ENCODE peak calls at places on chromosomes 5 and 9, in four cellular contexts. One of them, this sample, is unnamed.

GRCh38 chr9:114212841-114213240 is 57.5 kb downstream of the COL27A1 start:
- DNase-seq in coronary artery: no peak
- DNase-seq in tibial artery: no peak
- DNase-seq in A673: no peak
- DNase-seq in this sample: no peak

GRCh38 chr5:139885172-139885856 is 89.7 kb downstream of the PSD2 start:
- DNase-seq in coronary artery: no peak
- DNase-seq in A673: no peak
- DNase-seq in tibial artery: no peak
- DNase-seq in this sample: no peak

GRCh38 chr5:124544366-124545055 is 201.9 kb downstream of the ZNF608 start:
- DNase-seq in coronary artery: no peak
- DNase-seq in A673: no peak
- DNase-seq in tibial artery: no peak
- DNase-seq in this sample: no peak

GRCh38 chr9:3342159-3342777 is 183.5 kb downstream of the RFX3 start:
- DNase-seq in coronary artery: no peak
- DNase-seq in tibial artery: no peak
- DNase-seq in A673: peak; percentile 19
- DNase-seq in this sample: no peak

GRCh38 chr5:116274251-116274650 is 189.4 kb downstream of the COMMD10 start:
- DNase-seq in tibial artery: no peak
- DNase-seq in A673: no peak
- DNase-seq in coronary artery: no peak
- DNase-seq in this sample: no peak

GRCh38 chr5:137604348-137605095 is 105.4 kb upstream of the SPOCK1 start:
- DNase-seq in tibial artery: no peak
- DNase-seq in coronary artery: peak; percentile 50
- DNase-seq in A673: no peak
- DNase-seq in this sample: no peak

GRCh38 chr5:164335837-164336236 is 830.4 kb downstream of the MAT2B start:
- DNase-seq in coronary artery: no peak
- DNase-seq in A673: peak; percentile 16
- DNase-seq in tibial artery: no peak
- DNase-seq in this sample: no peak

GRCh38 chr5:57902035-57902434 is 419.4 kb upstream of the ACTBL2 start:
- DNase-seq in A673: peak; percentile 31
- DNase-seq in coronary artery: no peak
- DNase-seq in tibial artery: no peak
- DNase-seq in this sample: no peak

GRCh38 chr5:73115399-73116051 is 4.8 kb upstream of the TMEM171 start:
- DNase-seq in A673: no peak
- DNase-seq in coronary artery: no peak
- DNase-seq in tibial artery: no peak
- DNase-seq in this sample: no peak

GRCh38 chr5:118960557-118960956 is 27.8 kb downstream of the DTWD2 start:
- DNase-seq in coronary artery: no peak
- DNase-seq in tibial artery: no peak
- DNase-seq in A673: no peak
- DNase-seq in this sample: no peak

GRCh38 chr5:133130387-133131118 is 78.7 kb downstream of the HSPA4 start:
- DNase-seq in A673: no peak
- DNase-seq in tibial artery: peak; percentile 33
- DNase-seq in coronary artery: no peak
- DNase-seq in this sample: peak; percentile 16

GRCh38 chr5:43396762-43397304 is 15.4 kb downstream of the CCL28 start:
- DNase-seq in tibial artery: peak; percentile 77
- DNase-seq in A673: peak; percentile 46
- DNase-seq in coronary artery: no peak
- DNase-seq in this sample: peak; percentile 49

GRCh38 chr9:117555964-117556629 is 141.2 kb upstream of the ASTN2 start:
- DNase-seq in coronary artery: no peak
- DNase-seq in tibial artery: no peak
- DNase-seq in A673: peak; percentile 73
- DNase-seq in this sample: peak; percentile 38

GRCh38 chr9:121743441-121744001 is 92.1 kb downstream of the DAB2IP start:
- DNase-seq in A673: no peak
- DNase-seq in tibial artery: peak; percentile 96
- DNase-seq in coronary artery: peak; percentile 92
- DNase-seq in this sample: peak; percentile 73

DNA sequence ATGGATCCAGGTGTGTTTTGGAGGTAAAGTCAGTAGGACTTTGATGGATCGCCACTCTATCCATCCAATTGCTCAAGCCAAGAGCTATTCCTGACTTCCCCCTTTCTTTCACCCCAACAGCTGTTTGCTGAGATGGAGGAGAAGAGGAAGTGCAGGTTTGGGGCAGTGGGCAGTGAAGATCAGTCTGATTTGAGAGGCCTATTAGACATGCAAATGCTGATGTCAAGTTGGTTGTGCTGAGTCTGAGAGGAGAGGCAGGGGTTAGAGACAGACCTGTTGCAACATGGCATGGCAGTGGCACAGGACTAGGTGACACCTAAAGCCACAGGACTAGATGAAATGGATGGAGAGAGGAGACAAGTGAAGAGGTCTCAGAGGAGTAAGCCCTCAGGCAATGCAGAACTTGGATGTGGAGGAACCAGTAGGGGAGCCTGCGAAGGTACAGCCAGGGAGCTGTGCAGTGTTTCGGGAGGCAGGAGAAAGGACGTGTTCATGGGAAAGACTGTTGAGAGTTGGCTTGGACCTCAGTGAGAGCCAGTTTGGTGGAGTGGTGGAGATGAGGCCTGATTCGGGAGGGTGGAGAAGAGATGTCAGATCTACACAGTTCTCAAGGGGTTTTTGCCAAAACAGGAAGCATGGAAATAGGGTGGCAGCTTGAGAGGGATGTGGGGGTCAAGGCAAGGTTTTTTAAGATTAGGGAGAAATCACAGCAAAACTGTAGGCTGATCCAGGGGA is 175.0 kb downstream of the MACROH2A1 start:
- DNase-seq in tibial artery: peak; percentile 32
- DNase-seq in coronary artery: peak; percentile 47
- DNase-seq in A673: no peak
- DNase-seq in this sample: no peak
- TF ChIP-seq CTCF in tibial artery: no peak
- TF ChIP-seq CTCF in coronary artery: no peak
- TF ChIP-seq CTCF in A673: no peak
- TF ChIP-seq CTCF in this sample: no peak

DNA sequence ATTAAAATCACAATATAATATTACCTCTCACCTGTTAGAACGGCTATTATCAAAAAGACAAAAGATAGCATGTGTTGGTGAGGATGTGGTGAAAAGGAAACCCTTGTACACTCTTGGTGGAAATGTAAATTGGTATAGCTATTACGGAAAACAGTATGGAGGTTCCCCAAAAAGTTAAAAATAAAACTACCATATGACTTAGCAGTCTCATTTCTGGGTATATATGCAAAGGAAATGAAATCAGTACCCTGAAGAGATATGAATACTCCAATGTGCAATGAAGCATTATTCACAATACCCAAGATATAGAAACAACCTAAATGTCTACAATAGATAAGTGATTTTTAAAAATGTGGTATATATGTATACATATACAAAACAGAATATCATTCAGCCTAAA is 199.9 kb downstream of the SNX18 start:
- DNase-seq in A673: no peak
- DNase-seq in tibial artery: no peak
- DNase-seq in coronary artery: no peak
- DNase-seq in this sample: no peak
- H3K27ac ChIP-seq in A673: no peak overlapping the region
- H3K27ac ChIP-seq in tibial artery: no peak overlapping the region
- H3K27ac ChIP-seq in coronary artery: no peak overlapping the region
- H3K27ac ChIP-seq in this sample: no peak overlapping the region

GRCh38 chr5:96144289-96144688 is 182.6 kb upstream of the ELL2 start:
- DNase-seq in A673: no peak
- DNase-seq in coronary artery: no peak
- DNase-seq in tibial artery: no peak
- DNase-seq in this sample: no peak
- H3K4me3 ChIP-seq in A673: no peak overlapping the region
- H3K4me3 ChIP-seq in coronary artery: no peak overlapping the region
- H3K4me3 ChIP-seq in tibial artery: no peak overlapping the region
- H3K4me3 ChIP-seq in this sample: no peak overlapping the region

GRCh38 chr5:166961028-166961427 is 1330.4 kb upstream of the WWC1 start:
- DNase-seq in A673: peak; percentile 18
- DNase-seq in coronary artery: no peak
- DNase-seq in tibial artery: no peak
- DNase-seq in this sample: no peak
- TF ChIP-seq CTCF in A673: peak; percentile 43
- TF ChIP-seq CTCF in coronary artery: no peak
- TF ChIP-seq CTCF in tibial artery: no peak
- TF ChIP-seq CTCF in this sample: no peak

GRCh38 chr9:75582870-75583269 is 307.6 kb upstream of the PCSK5 start:
- DNase-seq in A673: no peak
- DNase-seq in coronary artery: no peak
- DNase-seq in tibial artery: no peak
- DNase-seq in this sample: no peak
- H3K27ac ChIP-seq in A673: no peak overlapping the region
- H3K27ac ChIP-seq in coronary artery: no peak overlapping the region
- H3K27ac ChIP-seq in tibial artery: no peak overlapping the region
- H3K27ac ChIP-seq in this sample: no peak overlapping the region

GRCh38 chr9:76594764-76595410 is 135.9 kb downstream of the GCNT1 start:
- DNase-seq in coronary artery: no peak
- DNase-seq in tibial artery: no peak
- DNase-seq in A673: no peak
- DNase-seq in this sample: no peak
- H3K4me3 ChIP-seq in coronary artery: no peak overlapping the region
- H3K4me3 ChIP-seq in tibial artery: no peak overlapping the region
- H3K4me3 ChIP-seq in A673: no peak overlapping the region
- H3K4me3 ChIP-seq in this sample: no peak overlapping the region

GRCh38 chr9:135974220-135974573 is 13.0 kb upstream of the UBAC1 start:
- DNase-seq in tibial artery: no peak
- DNase-seq in A673: no peak
- DNase-seq in coronary artery: no peak
- DNase-seq in this sample: no peak
- TF ChIP-seq CTCF in tibial artery: no peak
- TF ChIP-seq CTCF in A673: peak; percentile 63
- TF ChIP-seq CTCF in coronary artery: no peak
- TF ChIP-seq CTCF in this sample: no peak

GRCh38 chr9:18478517-18479361 is 4.8 kb downstream of the ADAMTSL1 start:
- DNase-seq in tibial artery: no peak
- DNase-seq in coronary artery: no peak
- DNase-seq in A673: no peak
- DNase-seq in this sample: no peak
- H3K27ac ChIP-seq in tibial artery: peak overlapping the region; percentile 24
- H3K27ac ChIP-seq in coronary artery: peak overlapping the region; percentile 27
- H3K27ac ChIP-seq in A673: no peak overlapping the region
- H3K27ac ChIP-seq in this sample: peak overlapping the region; percentile 15

GRCh38 chr9:136543830-136544548 is 1.9 kb downstream of the NOTCH1 start:
- DNase-seq in coronary artery: no peak
- DNase-seq in A673: no peak
- DNase-seq in tibial artery: no peak
- DNase-seq in this sample: peak; percentile 90
- H3K4me3 ChIP-seq in coronary artery: peak overlapping the region; percentile 87
- H3K4me3 ChIP-seq in A673: peak overlapping the region; percentile 86
- H3K4me3 ChIP-seq in tibial artery: peak overlapping the region; percentile 73
- H3K4me3 ChIP-seq in this sample: peak overlapping the region; percentile 76

This sample was measured in dorsolateral prefrontal cortex.